ENCODE peak calls at places on chromosome 3, in eight cellular contexts. J is endothelial cell of umbilical vein, B is OCI-LY7, H is Karpas-422, R is neural progenitor cell, P is GM23248, O is fibroblast of lung, L is PC-9. K is an unnamed sample. For H4K20me1, the result is how much of the 10 kb centered on the place peaks cover.

GRCh38 chr3:100123112-100123511 is 8.8 kb upstream of the FILIP1L start:
- DNase-seq in L (no peak), J (no peak), H (no peak), O (no peak), R (no peak), B (no peak), P (no peak), K (no peak)

GRCh38 chr3:147427796-147428195 is 18.6 kb downstream of the ZIC1 start:
- DNase-seq in H (no peak), B (no peak), P (no peak), J (no peak), R (no peak), O (no peak), L (no peak), K (no peak)

GRCh38 chr3:11954312-11954934 is 49.8 kb upstream of the SYN2 start:
- DNase-seq in B (no peak), L (no peak), R (no peak), J (no peak), H (no peak), O (peak), P (no peak), K (no peak)

GRCh38 chr3:59418836-59419235 is 369.0 kb upstream of the CFAP20DC start:
- DNase-seq in R (no peak), J (no peak), P (no peak), L (no peak), H (no peak), B (no peak), O (no peak), K (no peak)

GRCh38 chr3:147412491-147412916 is 3.3 kb downstream of the ZIC1 start:
- DNase-seq in P (no peak), B (no peak), R (peak), H (no peak), J (no peak), L (no peak), O (no peak), K (no peak)

GRCh38 chr3:53493997-53494791 is at the start of gene CACNA1D:
- DNase-seq in J (no peak), P (peak), R (peak), H (no peak), O (peak), L (no peak), B (no peak), K (peak)

GRCh38 chr3:120472121-120472844 is 21.5 kb upstream of the FSTL1 start:
- DNase-seq in O (peak), B (no peak), H (no peak), J (no peak), P (no peak), R (no peak), L (no peak), K (no peak)

GRCh38 chr3:149975919-149976318 is 5.2 kb upstream of the PFN2 start:
- DNase-seq in O (no peak), J (no peak), H (no peak), B (peak), P (no peak), R (peak), L (no peak), K (no peak)

GRCh38 chr3:53803124-53803815 is 42.9 kb downstream of the CHDH start:
- DNase-seq in B (no peak), J (no peak), L (no peak), H (no peak), P (no peak), R (no peak), O (no peak), K (no peak)

GRCh38 chr3:36409862-36410261 is 29.6 kb downstream of the STAC start:
- DNase-seq in P (no peak), B (no peak), L (no peak), O (no peak), J (no peak), H (no peak), R (no peak), K (no peak)

GRCh38 chr3:16738451-16738850 is 133.2 kb upstream of the DAZL start:
- DNase-seq in R (no peak), B (no peak), J (no peak), L (no peak), O (peak), P (peak), H (no peak), K (no peak)

GRCh38 chr3:64332461-64333350 is 107.4 kb upstream of the PRICKLE2 start:
- DNase-seq in O (peak), H (no peak), P (peak), J (no peak), L (no peak), R (no peak), B (no peak), K (no peak)

GRCh38 chr3:171225698-171226097 is 199.2 kb upstream of the SLC2A2 start:
- DNase-seq in P (peak), O (peak), H (no peak), L (no peak), R (no peak), J (peak), B (no peak), K (peak)

GRCh38 chr3:160084998-160085397 is 96.4 kb downstream of the IL12A start:
- DNase-seq in H (no peak), J (no peak), R (no peak), P (no peak), L (peak), B (no peak), O (no peak), K (no peak)

GRCh38 chr3:165696496-165696895 is 140.7 kb downstream of the BCHE start:
- DNase-seq in R (no peak), P (no peak), J (no peak), B (no peak), L (no peak), H (no peak), O (no peak), K (peak)

GRCh38 chr3:11634974-11635612 is 8.6 kb downstream of the VGLL4 start:
- DNase-seq in R (no peak), L (no peak), B (no peak), J (peak), P (no peak), H (no peak), O (no peak), K (no peak)

GRCh38 chr3:126160243-126161210 is 19.9 kb downstream of the ALDH1L1 start:
- DNase-seq in H (no peak), R (no peak), P (no peak), J (no peak), L (no peak), B (no peak), O (no peak), K (no peak)

GRCh38 chr3:195154793-195155535 is 116.0 kb downstream of the XXYLT1 start:
- DNase-seq in L (no peak), O (peak), P (peak), R (no peak), B (peak), J (peak), H (no peak), K (no peak)

GRCh38 chr3:149390772-149391212 is 13.3 kb upstream of the TM4SF1 start:
- DNase-seq in P (peak), O (peak), H (no peak), J (peak), L (peak), R (no peak), B (no peak), K (no peak)

GRCh38 chr3:52216585-52217408 is 8.6 kb downstream of the TLR9 start:
- DNase-seq in H (no peak), P (peak), B (no peak), J (peak), O (peak), L (peak), R (no peak), K (no peak)

GRCh38 chr3:40309925-40310635 is 573 bp downstream of the EIF1B start:
- DNase-seq in P (peak), J (peak), H (peak), R (peak), O (peak), B (peak), L (no peak), K (no peak)

GRCh38 chr3:58051196-58051595 is 43.0 kb downstream of the FLNB start:
- DNase-seq in B (no peak), L (peak), R (no peak), H (no peak), J (no peak), O (peak), P (peak), K (no peak)

GRCh38 chr3:124032351-124032880 is 40.5 kb upstream of the ROPN1 start:
- DNase-seq in R (peak), L (no peak), B (no peak), H (peak), O (peak), P (peak), J (no peak), K (no peak)

GRCh38 chr3:130841357-130841756 is 52.5 kb upstream of the ATP2C1 start:
- DNase-seq in P (peak), H (no peak), L (no peak), B (no peak), R (no peak), J (no peak), O (peak), K (peak)

GRCh38 chr3:66428733-66429132 is 72.1 kb downstream of the LRIG1 start:
- DNase-seq in O (peak), H (peak), B (no peak), L (peak), R (no peak), P (peak), J (peak), K (no peak)

GRCh38 chr3:174863488-174863887 is 4.4 kb downstream of the NAALADL2 start:
- DNase-seq in H (no peak), O (no peak), P (peak), L (peak), R (no peak), B (no peak), J (no peak), K (no peak)

GRCh38 chr3:139329364-139329850 is 14.4 kb upstream of the MRPS22 start:
- DNase-seq in O (peak), J (peak), H (peak), B (peak), R (peak), L (peak), P (peak), K (peak)

GRCh38 chr3:126121632-126122031 is 37.7 kb upstream of the SLC41A3 start:
- DNase-seq in O (no peak), P (no peak), H (no peak), J (no peak), B (no peak), L (no peak), R (no peak), K (no peak)

GRCh38 chr3:129046037-129046731 is 14.4 kb upstream of the GP9 start:
- DNase-seq in B (no peak), L (no peak), P (peak), H (no peak), J (no peak), O (no peak), R (no peak), K (no peak)

GRCh38 chr3:133294253-133294652 is 105.6 kb upstream of the BFSP2 start:
- DNase-seq in J (peak), O (peak), R (no peak), B (no peak), L (no peak), H (no peak), P (no peak), K (no peak)

GRCh38 chr3:30643763-30644462 is 37.5 kb downstream of the TGFBR2 start:
- DNase-seq in R (no peak), P (no peak), H (no peak), L (no peak), O (no peak), J (no peak), B (peak), K (no peak)

GRCh38 chr3:445960-446359 is 249.4 kb downstream of the CHL1 start:
- DNase-seq in L (no peak), B (no peak), O (no peak), P (no peak), R (no peak), J (no peak), H (no peak), K (no peak)

GRCh38 chr3:10511809-10512494 is 6.6 kb upstream of the ATP2B2 start:
- DNase-seq in L (no peak), P (peak), H (no peak), J (no peak), B (no peak), O (peak), R (no peak), K (no peak)

GRCh38 chr3:58336135-58336882 is 3.6 kb downstream of the PXK start:
- DNase-seq in B (no peak), L (no peak), O (peak), J (no peak), P (peak), R (no peak), H (no peak), K (no peak)

GRCh38 chr3:194375473-194375872 is 5.9 kb upstream of the LRRC15 start:
- DNase-seq in L (no peak), O (no peak), H (no peak), R (peak), P (no peak), B (no peak), J (peak), K (no peak)

GRCh38 chr3:125120370-125121122 is 64.7 kb upstream of the HEG1 start:
- DNase-seq in B (no peak), J (no peak), H (peak), L (no peak), P (peak), R (peak), O (peak), K (no peak)

DNA sequence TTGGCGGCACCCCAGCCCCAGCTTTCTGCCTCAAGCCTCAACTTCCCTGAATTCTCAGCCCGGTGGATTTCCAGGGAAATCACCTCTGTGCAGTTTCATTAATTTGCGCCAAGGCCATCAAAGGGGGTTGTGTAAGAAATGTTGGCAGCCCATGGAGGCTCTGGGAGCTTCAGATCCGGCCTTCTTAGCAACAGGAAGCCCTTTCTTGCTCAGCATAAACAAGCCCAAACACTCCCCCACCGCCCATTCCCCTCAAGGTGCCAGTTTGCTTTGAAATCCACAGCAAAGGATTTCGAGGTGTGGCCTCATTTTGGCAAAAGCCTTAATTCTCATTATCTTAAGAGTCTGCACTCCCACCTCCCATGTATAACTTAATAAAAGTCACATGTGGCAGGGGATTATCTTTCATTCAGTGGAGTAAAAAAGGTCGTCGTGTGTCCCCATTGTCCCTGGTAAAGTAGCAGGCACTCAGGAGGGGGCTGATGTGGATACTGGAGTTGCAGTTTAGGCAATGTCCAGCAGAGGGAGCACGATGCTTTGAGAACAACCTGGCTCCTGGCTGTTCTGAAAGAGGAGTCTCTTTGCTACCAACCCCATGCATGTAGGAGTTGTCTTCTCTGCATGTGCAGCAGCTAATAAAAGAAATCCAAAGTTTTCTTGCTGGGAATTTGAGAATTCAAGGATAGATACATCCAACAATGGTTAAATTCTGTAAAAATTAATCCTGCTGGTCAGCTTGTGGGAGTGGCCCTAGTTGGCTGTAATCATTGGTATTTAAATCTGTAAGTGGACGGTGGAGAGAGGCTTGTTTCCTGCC is 39.5 kb downstream of the EBLN2 start:
- DNase-seq in O (peak), P (peak), H (peak), L (peak), R (peak), B (peak), J (peak), K (peak)
- H4K20me1 ChIP-seq in O (under half), P (under half), H (under half), L (under half), R (under half), B (under half), J (under half), K (under half)

GRCh38 chr3:185718736-185719456 is 105.9 kb downstream of the IGF2BP2 start:
- DNase-seq in J (no peak), L (no peak), H (no peak), P (no peak), O (no peak), B (no peak), R (no peak), K (no peak)

GRCh38 chr3:185717627-185718330 is 107.1 kb downstream of the IGF2BP2 start:
- DNase-seq in J (peak), R (no peak), O (peak), P (no peak), H (no peak), L (no peak), B (no peak), K (no peak)

GRCh38 chr3:185717121-185717520 is 107.7 kb downstream of the IGF2BP2 start:
- DNase-seq in O (peak), L (no peak), P (peak), J (peak), B (no peak), H (no peak), R (no peak), K (no peak)

GRCh38 chr3:185715091-185715490 is 109.8 kb downstream of the IGF2BP2 start:
- DNase-seq in R (peak), L (peak), P (peak), B (no peak), O (peak), H (no peak), J (peak), K (no peak)

DNA sequence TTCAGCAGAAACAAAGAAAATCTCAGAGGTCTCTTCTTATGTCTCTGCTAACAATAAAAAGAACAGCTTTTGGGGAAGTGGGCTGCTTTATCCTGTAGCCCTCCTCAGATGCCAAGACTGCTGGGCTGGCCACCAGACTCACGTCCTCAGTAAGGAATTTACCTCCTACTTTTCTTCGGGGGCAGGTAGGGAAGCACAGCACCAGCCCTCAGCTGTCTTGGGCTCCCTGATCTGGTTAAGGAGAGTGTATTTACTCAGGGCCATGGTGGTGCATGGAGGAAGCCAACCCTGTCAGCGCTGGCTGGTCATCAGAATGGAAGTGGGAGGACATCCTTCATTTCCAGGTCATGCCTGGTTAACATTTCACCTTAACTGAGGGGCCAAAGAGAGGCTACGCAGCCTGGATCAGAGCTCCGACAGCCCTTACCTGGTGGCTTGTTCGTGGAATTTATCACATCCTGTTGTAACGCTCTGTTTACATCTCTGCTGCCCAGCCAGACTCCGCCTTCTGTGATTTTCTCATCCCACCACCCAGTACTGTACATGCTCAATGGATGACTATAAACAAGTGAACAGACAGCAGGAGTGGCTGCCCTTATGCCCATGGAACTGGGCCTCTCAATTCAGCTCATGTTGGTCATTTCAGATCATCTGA is 108.3 kb downstream of the IGF2BP2 start:
- DNase-seq in B (no peak), P (no peak), H (no peak), O (no peak), L (no peak), J (peak), R (no peak), K (no peak)
- H2AFZ ChIP-seq in B (no peak), P (no peak), H (no peak), O (no peak), L (no peak), J (no peak), R (no peak), K (no peak)

GRCh38 chr3:114809668-114810413 is 337.2 kb downstream of the ZBTB20 start:
- DNase-seq in L (no peak), J (no peak), O (peak), B (no peak), H (no peak), R (no peak), P (no peak), K (peak)
- H3K4me2 ChIP-seq in L (no peak), J (no peak), O (peak), B (no peak), H (no peak), R (no peak), P (no peak), K (peak)

GRCh38 chr3:136733317-136733833 is 18.8 kb downstream of the STAG1 start:
- DNase-seq in R (no peak), L (no peak), H (no peak), J (peak), B (no peak), P (peak), O (peak), K (no peak)

GRCh38 chr3:136731274-136731884 is 20.8 kb downstream of the STAG1 start:
- DNase-seq in O (peak), H (no peak), B (no peak), J (no peak), P (no peak), R (no peak), L (no peak), K (no peak)

GRCh38 chr3:136730595-136731273 is 21.4 kb downstream of the STAG1 start:
- DNase-seq in R (no peak), L (no peak), H (peak), P (no peak), O (no peak), J (no peak), B (peak), K (no peak)

GRCh38 chr3:136735103-136735502 is 17.1 kb downstream of the STAG1 start:
- DNase-seq in J (no peak), H (no peak), R (no peak), P (no peak), L (no peak), B (no peak), O (no peak), K (no peak)

GRCh38 chr3:136734382-136735070 is 17.7 kb downstream of the STAG1 start:
- DNase-seq in B (no peak), L (no peak), O (no peak), J (peak), R (peak), P (no peak), H (no peak), K (no peak)
- H4K20me1 ChIP-seq in B (under half), L (under half), O (under half), J (under half), R (under half), P (under half), H (under half), K (under half)

GRCh38 chr3:178444416-178444815 is 91.8 kb upstream of the KCNMB2 start:
- DNase-seq in O (no peak), P (no peak), L (no peak), B (no peak), J (no peak), R (no peak), H (no peak), K (no peak)

GRCh38 chr3:178439504-178439903 is 96.7 kb upstream of the KCNMB2 start:
- DNase-seq in H (no peak), O (peak), B (no peak), L (peak), R (peak), J (peak), P (peak), K (no peak)

GRCh38 chr3:178446054-178446453 is 90.2 kb upstream of the KCNMB2 start:
- DNase-seq in P (no peak), O (no peak), J (no peak), R (no peak), B (no peak), L (no peak), H (no peak), K (no peak)

GRCh38 chr3:178443634-178444033 is 92.6 kb upstream of the KCNMB2 start:
- DNase-seq in P (peak), B (no peak), L (no peak), J (peak), R (no peak), O (no peak), H (no peak), K (peak)

GRCh38 chr3:178445139-178445538 is 91.1 kb upstream of the KCNMB2 start:
- DNase-seq in J (no peak), R (no peak), O (no peak), B (no peak), H (no peak), P (no peak), L (no peak), K (no peak)
- H2AFZ ChIP-seq in J (no peak), R (no peak), O (no peak), B (no peak), H (no peak), P (no peak), L (no peak), K (no peak)

DNA sequence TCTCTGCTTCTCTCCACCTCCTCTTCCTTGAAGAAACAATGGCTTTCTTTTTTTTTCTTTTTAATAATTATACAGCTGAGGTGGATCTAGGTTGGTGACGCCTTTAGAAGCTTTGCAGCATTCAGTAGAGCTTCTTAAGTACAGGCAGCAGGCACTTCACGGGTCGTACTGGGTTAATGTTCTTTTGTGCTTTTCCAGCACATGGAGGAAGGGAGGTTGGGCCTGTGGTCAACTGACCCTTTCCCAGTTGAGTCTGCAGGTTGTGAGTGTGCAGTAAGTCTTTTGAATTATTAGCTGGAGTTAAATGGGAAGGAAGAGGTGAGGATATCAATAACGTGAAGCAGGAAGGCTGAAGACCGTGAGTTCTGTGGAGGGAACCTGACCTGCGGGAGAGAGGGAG is 7.0 kb downstream of the TRAK1 start:
- DNase-seq in P (no peak), L (no peak), J (peak), O (no peak), H (no peak), B (no peak), R (no peak), K (no peak)
- H3K4me2 ChIP-seq in P (peak), L (no peak), J (no peak), O (no peak), H (no peak), B (no peak), R (no peak), K (no peak)

K was measured in MM.1S.